ENCODE peak calls at places on chromosomes 5 and 9, in eight cellular contexts. One of them, this sample, is unnamed.

GRCh38 chr5:170642776-170643436 is 139.1 kb downstream of the KCNIP1 start:
- DNase-seq in AG09319: no peak
- DNase-seq in astrocyte of the spinal cord: no peak
- DNase-seq in progenitor cell of endocrine pancreas: no peak
- DNase-seq in Panc1: no peak
- DNase-seq in fibroblast of pulmonary artery: no peak
- DNase-seq in kidney epithelial cell: no peak
- DNase-seq in epithelial cell of esophagus: no peak
- DNase-seq in this sample: no peak

GRCh38 chr5:173178369-173178910 is 34.1 kb downstream of the BNIP1 start:
- DNase-seq in Panc1: no peak
- DNase-seq in fibroblast of pulmonary artery: no peak
- DNase-seq in progenitor cell of endocrine pancreas: no peak
- DNase-seq in epithelial cell of esophagus: no peak
- DNase-seq in AG09319: no peak
- DNase-seq in astrocyte of the spinal cord: no peak
- DNase-seq in kidney epithelial cell: no peak
- DNase-seq in this sample: no peak

GRCh38 chr5:72141440-72142271 is 34.4 kb downstream of the MAP1B start:
- DNase-seq in epithelial cell of esophagus: no peak
- DNase-seq in astrocyte of the spinal cord: peak; percentile 96
- DNase-seq in kidney epithelial cell: peak; percentile 69
- DNase-seq in Panc1: no peak
- DNase-seq in fibroblast of pulmonary artery: peak; percentile 95
- DNase-seq in AG09319: peak; percentile 90
- DNase-seq in progenitor cell of endocrine pancreas: no peak
- DNase-seq in this sample: peak; percentile 70

GRCh38 chr5:71740015-71740753 is 21.1 kb downstream of the CARTPT start:
- DNase-seq in astrocyte of the spinal cord: no peak
- DNase-seq in fibroblast of pulmonary artery: no peak
- DNase-seq in kidney epithelial cell: no peak
- DNase-seq in epithelial cell of esophagus: no peak
- DNase-seq in Panc1: no peak
- DNase-seq in progenitor cell of endocrine pancreas: no peak
- DNase-seq in AG09319: no peak
- DNase-seq in this sample: no peak

GRCh38 chr9:126295516-126295915 is 31.1 kb upstream of the MVB12B start:
- DNase-seq in kidney epithelial cell: no peak
- DNase-seq in astrocyte of the spinal cord: no peak
- DNase-seq in fibroblast of pulmonary artery: no peak
- DNase-seq in epithelial cell of esophagus: no peak
- DNase-seq in Panc1: no peak
- DNase-seq in AG09319: no peak
- DNase-seq in progenitor cell of endocrine pancreas: no peak
- DNase-seq in this sample: no peak

GRCh38 chr9:85600675-85601263 is 141.0 kb downstream of the AGTPBP1 start:
- DNase-seq in Panc1: no peak
- DNase-seq in kidney epithelial cell: no peak
- DNase-seq in AG09319: no peak
- DNase-seq in epithelial cell of esophagus: peak; percentile 4
- DNase-seq in fibroblast of pulmonary artery: no peak
- DNase-seq in progenitor cell of endocrine pancreas: no peak
- DNase-seq in astrocyte of the spinal cord: no peak
- DNase-seq in this sample: no peak

GRCh38 chr5:126917918-126918623 is 112.3 kb downstream of the MARCHF3 start:
- DNase-seq in AG09319: no peak
- DNase-seq in fibroblast of pulmonary artery: peak; percentile 29
- DNase-seq in Panc1: peak; percentile 28
- DNase-seq in epithelial cell of esophagus: peak; percentile 36
- DNase-seq in astrocyte of the spinal cord: peak; percentile 37
- DNase-seq in progenitor cell of endocrine pancreas: peak; percentile 22
- DNase-seq in kidney epithelial cell: peak; percentile 19
- DNase-seq in this sample: no peak

GRCh38 chr9:34572092-34572491 is 17.4 kb downstream of the CNTFR start:
- DNase-seq in kidney epithelial cell: no peak
- DNase-seq in Panc1: no peak
- DNase-seq in AG09319: no peak
- DNase-seq in astrocyte of the spinal cord: no peak
- DNase-seq in epithelial cell of esophagus: no peak
- DNase-seq in progenitor cell of endocrine pancreas: no peak
- DNase-seq in fibroblast of pulmonary artery: no peak
- DNase-seq in this sample: no peak

GRCh38 chr9:134875376-134875775 is 5.2 kb upstream of the FCN2 start:
- DNase-seq in AG09319: no peak
- DNase-seq in epithelial cell of esophagus: no peak
- DNase-seq in fibroblast of pulmonary artery: no peak
- DNase-seq in kidney epithelial cell: no peak
- DNase-seq in Panc1: no peak
- DNase-seq in astrocyte of the spinal cord: no peak
- DNase-seq in progenitor cell of endocrine pancreas: no peak
- DNase-seq in this sample: no peak

GRCh38 chr5:32443145-32443540 is 1.4 kb downstream of the ZFR start:
- DNase-seq in epithelial cell of esophagus: peak; percentile 36
- DNase-seq in fibroblast of pulmonary artery: peak; percentile 16
- DNase-seq in Panc1: no peak
- DNase-seq in AG09319: no peak
- DNase-seq in progenitor cell of endocrine pancreas: no peak
- DNase-seq in astrocyte of the spinal cord: peak; percentile 55
- DNase-seq in kidney epithelial cell: no peak
- DNase-seq in this sample: no peak

GRCh38 chr9:87973791-87974292 is 491 bp downstream of the CDK20 start:
- DNase-seq in fibroblast of pulmonary artery: no peak
- DNase-seq in AG09319: no peak
- DNase-seq in progenitor cell of endocrine pancreas: no peak
- DNase-seq in kidney epithelial cell: no peak
- DNase-seq in Panc1: no peak
- DNase-seq in epithelial cell of esophagus: no peak
- DNase-seq in astrocyte of the spinal cord: peak; percentile 3
- DNase-seq in this sample: no peak

GRCh38 chr5:33261305-33261704 is 179.5 kb upstream of the TARS1 start:
- DNase-seq in AG09319: no peak
- DNase-seq in kidney epithelial cell: no peak
- DNase-seq in fibroblast of pulmonary artery: peak; percentile 70
- DNase-seq in progenitor cell of endocrine pancreas: no peak
- DNase-seq in epithelial cell of esophagus: no peak
- DNase-seq in astrocyte of the spinal cord: peak; percentile 79
- DNase-seq in Panc1: no peak
- DNase-seq in this sample: no peak

GRCh38 chr9:81391457-81391825 is 297.9 kb downstream of the TLE1 start:
- DNase-seq in AG09319: no peak
- DNase-seq in Panc1: no peak
- DNase-seq in progenitor cell of endocrine pancreas: no peak
- DNase-seq in epithelial cell of esophagus: peak; percentile 64
- DNase-seq in astrocyte of the spinal cord: no peak
- DNase-seq in fibroblast of pulmonary artery: no peak
- DNase-seq in kidney epithelial cell: no peak
- DNase-seq in this sample: no peak

GRCh38 chr5:176508603-176509002 is 28.6 kb downstream of the RNF44 start:
- DNase-seq in astrocyte of the spinal cord: no peak
- DNase-seq in kidney epithelial cell: no peak
- DNase-seq in AG09319: no peak
- DNase-seq in progenitor cell of endocrine pancreas: no peak
- DNase-seq in Panc1: no peak
- DNase-seq in fibroblast of pulmonary artery: peak; percentile 15
- DNase-seq in epithelial cell of esophagus: no peak
- DNase-seq in this sample: no peak

GRCh38 chr9:37239921-37240320 is 119.5 kb downstream of the ZCCHC7 start:
- DNase-seq in progenitor cell of endocrine pancreas: no peak
- DNase-seq in astrocyte of the spinal cord: no peak
- DNase-seq in AG09319: no peak
- DNase-seq in fibroblast of pulmonary artery: no peak
- DNase-seq in kidney epithelial cell: no peak
- DNase-seq in Panc1: no peak
- DNase-seq in epithelial cell of esophagus: no peak
- DNase-seq in this sample: no peak

GRCh38 chr9:70412678-70413426 is 1.6 kb downstream of the KLF9 start:
- DNase-seq in epithelial cell of esophagus: peak; percentile 65
- DNase-seq in kidney epithelial cell: no peak
- DNase-seq in astrocyte of the spinal cord: peak; percentile 79
- DNase-seq in progenitor cell of endocrine pancreas: peak; percentile 13
- DNase-seq in AG09319: peak; percentile 70
- DNase-seq in fibroblast of pulmonary artery: peak; percentile 91
- DNase-seq in Panc1: no peak
- DNase-seq in this sample: no peak

GRCh38 chr5:65418661-65419060 is 63.1 kb downstream of the ADAMTS6 start:
- DNase-seq in astrocyte of the spinal cord: no peak
- DNase-seq in kidney epithelial cell: no peak
- DNase-seq in epithelial cell of esophagus: no peak
- DNase-seq in progenitor cell of endocrine pancreas: no peak
- DNase-seq in Panc1: no peak
- DNase-seq in fibroblast of pulmonary artery: peak; percentile 25
- DNase-seq in AG09319: no peak
- DNase-seq in this sample: no peak

GRCh38 chr5:160315968-160316367 is 3.6 kb upstream of the CCNJL start:
- DNase-seq in AG09319: no peak
- DNase-seq in fibroblast of pulmonary artery: peak; percentile 36
- DNase-seq in kidney epithelial cell: peak; percentile 74
- DNase-seq in Panc1: peak; percentile 98
- DNase-seq in epithelial cell of esophagus: peak; percentile 88
- DNase-seq in astrocyte of the spinal cord: peak; percentile 41
- DNase-seq in progenitor cell of endocrine pancreas: no peak
- DNase-seq in this sample: peak; percentile 53

GRCh38 chr5:149367249-149367971 is 9.6 kb downstream of the PCYOX1L start:
- DNase-seq in Panc1: peak; percentile 50
- DNase-seq in progenitor cell of endocrine pancreas: peak; percentile 56
- DNase-seq in AG09319: no peak
- DNase-seq in epithelial cell of esophagus: peak; percentile 65
- DNase-seq in kidney epithelial cell: peak; percentile 34
- DNase-seq in astrocyte of the spinal cord: peak; percentile 53
- DNase-seq in fibroblast of pulmonary artery: peak; percentile 79
- DNase-seq in this sample: peak; percentile 69

GRCh38 chr5:93904917-93905316 is 163.5 kb upstream of the POU5F2 start:
- DNase-seq in epithelial cell of esophagus: no peak
- DNase-seq in fibroblast of pulmonary artery: no peak
- DNase-seq in Panc1: no peak
- DNase-seq in astrocyte of the spinal cord: no peak
- DNase-seq in progenitor cell of endocrine pancreas: no peak
- DNase-seq in AG09319: no peak
- DNase-seq in kidney epithelial cell: no peak
- DNase-seq in this sample: no peak

GRCh38 chr5:93915142-93915553 is 173.7 kb upstream of the POU5F2 start:
- DNase-seq in Panc1: peak; percentile 30
- DNase-seq in kidney epithelial cell: no peak
- DNase-seq in AG09319: peak; percentile 15
- DNase-seq in astrocyte of the spinal cord: peak; percentile 73
- DNase-seq in progenitor cell of endocrine pancreas: no peak
- DNase-seq in fibroblast of pulmonary artery: peak; percentile 81
- DNase-seq in epithelial cell of esophagus: peak; percentile 52
- DNase-seq in this sample: peak; percentile 24

DNA sequence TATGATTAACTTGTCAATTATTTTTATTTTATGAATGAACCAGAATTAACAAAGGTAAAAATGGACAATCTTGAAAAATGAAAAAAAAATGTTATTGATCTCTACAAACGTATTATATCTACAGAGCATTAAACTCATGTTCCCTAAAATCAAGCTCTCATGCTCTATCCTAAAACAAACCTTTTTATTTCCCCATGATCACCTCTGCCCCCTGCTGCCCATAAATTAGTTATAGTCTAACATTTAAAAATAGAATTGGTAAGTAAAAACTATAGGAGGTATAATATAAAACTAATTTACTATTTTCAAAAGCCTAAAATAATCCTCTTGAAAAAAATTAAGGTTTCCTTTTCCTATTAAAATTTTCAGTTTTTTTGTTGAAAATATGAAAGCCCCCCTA is 168.0 kb upstream of the POU5F2 start:
- DNase-seq in fibroblast of pulmonary artery: peak; percentile 38
- DNase-seq in kidney epithelial cell: no peak
- DNase-seq in progenitor cell of endocrine pancreas: no peak
- DNase-seq in astrocyte of the spinal cord: peak; percentile 12
- DNase-seq in Panc1: no peak
- DNase-seq in epithelial cell of esophagus: peak; percentile 9
- DNase-seq in AG09319: no peak
- DNase-seq in this sample: no peak
- TF ChIP-seq CTCF in fibroblast of pulmonary artery: peak; percentile 27
- TF ChIP-seq CTCF in kidney epithelial cell: no peak
- TF ChIP-seq CTCF in progenitor cell of endocrine pancreas: peak; percentile 52
- TF ChIP-seq CTCF in astrocyte of the spinal cord: peak; percentile 11
- TF ChIP-seq CTCF in Panc1: peak; percentile 24
- TF ChIP-seq CTCF in epithelial cell of esophagus: peak; percentile 26
- TF ChIP-seq CTCF in AG09319: peak; percentile 12
- TF ChIP-seq CTCF in this sample: no peak

DNA sequence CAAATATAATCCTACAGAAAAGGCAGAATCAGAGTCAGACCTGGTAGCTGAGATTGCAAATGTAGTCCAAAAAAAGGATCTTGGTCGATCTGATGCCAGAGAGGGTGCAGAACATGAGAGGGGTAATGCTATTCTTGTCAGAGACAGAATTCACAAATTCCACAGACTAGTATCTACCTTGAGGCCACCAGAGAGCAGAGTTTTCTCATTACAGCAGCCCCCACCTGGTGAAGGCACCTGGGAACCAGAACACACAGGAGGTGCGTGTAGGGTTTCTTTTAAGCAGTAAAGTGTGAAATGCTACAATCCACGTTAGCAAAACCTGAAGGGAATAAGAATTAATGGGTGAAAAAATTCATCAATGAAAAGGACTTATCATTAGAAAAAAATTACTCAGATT is 145.8 kb downstream of the GIN1 start:
- DNase-seq in kidney epithelial cell: no peak
- DNase-seq in astrocyte of the spinal cord: no peak
- DNase-seq in progenitor cell of endocrine pancreas: no peak
- DNase-seq in AG09319: no peak
- DNase-seq in Panc1: no peak
- DNase-seq in fibroblast of pulmonary artery: no peak
- DNase-seq in epithelial cell of esophagus: no peak
- DNase-seq in this sample: no peak
- TF ChIP-seq CTCF in kidney epithelial cell: no peak
- TF ChIP-seq CTCF in astrocyte of the spinal cord: no peak
- TF ChIP-seq CTCF in progenitor cell of endocrine pancreas: no peak
- TF ChIP-seq CTCF in AG09319: no peak
- TF ChIP-seq CTCF in Panc1: no peak
- TF ChIP-seq CTCF in fibroblast of pulmonary artery: no peak
- TF ChIP-seq CTCF in epithelial cell of esophagus: no peak
- TF ChIP-seq CTCF in this sample: no peak

GRCh38 chr5:105304859-105305258 is 1742.3 kb upstream of the NUDT12 start:
- DNase-seq in epithelial cell of esophagus: no peak
- DNase-seq in progenitor cell of endocrine pancreas: no peak
- DNase-seq in kidney epithelial cell: no peak
- DNase-seq in AG09319: no peak
- DNase-seq in fibroblast of pulmonary artery: no peak
- DNase-seq in astrocyte of the spinal cord: no peak
- DNase-seq in Panc1: no peak
- DNase-seq in this sample: no peak
- TF ChIP-seq CTCF in epithelial cell of esophagus: no peak
- TF ChIP-seq CTCF in progenitor cell of endocrine pancreas: peak; percentile 23
- TF ChIP-seq CTCF in kidney epithelial cell: no peak
- TF ChIP-seq CTCF in AG09319: no peak
- TF ChIP-seq CTCF in fibroblast of pulmonary artery: no peak
- TF ChIP-seq CTCF in astrocyte of the spinal cord: peak; percentile 8
- TF ChIP-seq CTCF in Panc1: no peak
- TF ChIP-seq CTCF in this sample: no peak

DNA sequence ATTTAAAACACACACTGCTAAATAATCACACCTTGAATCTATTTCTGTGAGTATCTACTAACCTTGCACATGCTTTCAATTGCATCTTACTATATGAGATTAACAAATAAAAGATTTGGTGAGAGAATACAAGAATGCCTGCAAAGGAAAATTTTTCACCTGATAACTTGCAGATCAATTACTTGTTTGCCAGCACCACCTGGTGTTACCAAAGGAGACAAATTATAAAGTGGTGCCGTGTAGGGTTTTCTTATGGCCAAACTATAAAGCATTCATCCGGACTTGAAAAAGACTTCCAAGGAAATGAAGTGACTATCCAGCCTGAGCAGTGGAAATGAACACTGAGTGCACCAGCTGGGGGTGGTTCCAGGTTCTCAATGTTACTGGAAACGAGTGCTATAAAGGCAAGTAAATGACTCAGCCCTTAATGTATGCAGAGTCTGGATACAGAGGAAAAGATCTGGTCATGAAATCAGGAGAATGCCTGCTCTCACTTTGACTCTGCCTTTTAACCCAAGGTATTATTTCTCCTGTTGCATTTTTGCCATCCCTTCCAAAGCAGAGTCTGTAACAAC is 113.2 kb downstream of the DNAH5 start:
- DNase-seq in epithelial cell of esophagus: peak; percentile 74
- DNase-seq in progenitor cell of endocrine pancreas: no peak
- DNase-seq in fibroblast of pulmonary artery: no peak
- DNase-seq in kidney epithelial cell: peak; percentile 9
- DNase-seq in astrocyte of the spinal cord: peak; percentile 61
- DNase-seq in Panc1: no peak
- DNase-seq in AG09319: no peak
- DNase-seq in this sample: no peak
- TF ChIP-seq CTCF in epithelial cell of esophagus: peak; percentile 44
- TF ChIP-seq CTCF in progenitor cell of endocrine pancreas: peak; percentile 32
- TF ChIP-seq CTCF in fibroblast of pulmonary artery: no peak
- TF ChIP-seq CTCF in kidney epithelial cell: peak; percentile 13
- TF ChIP-seq CTCF in astrocyte of the spinal cord: peak; percentile 14
- TF ChIP-seq CTCF in Panc1: peak; percentile 45
- TF ChIP-seq CTCF in AG09319: peak; percentile 14
- TF ChIP-seq CTCF in this sample: no peak

This sample was measured in HFF-Myc.